ENCODE peak calls at places on chromosomes 5 and 9, in ten cellular contexts. T is PC-3, M is GM12878, J is IMR-90, Y is endothelial cell of umbilical vein, D is SK-N-SH, K is K562, F is MM.1S, Q is H9, I is hepatocyte. C is an unnamed sample.

GRCh38 chr9:130451509-130452388 is 7.0 kb downstream of the ASS1 start:
- DNase-seq in T (peak), M (no peak), J (peak), Y (peak), D (peak), K (peak), F (no peak), Q (peak), I (peak), C (peak)

GRCh38 chr5:57878301-57878722 is 395.7 kb upstream of the ACTBL2 start:
- DNase-seq in T (no peak), M (no peak), J (no peak), Y (no peak), D (no peak), K (no peak), F (no peak), Q (no peak), I (no peak), C (no peak)

GRCh38 chr9:24832307-24832706 is 286.6 kb upstream of the IZUMO3 start:
- DNase-seq in T (peak), M (no peak), J (no peak), Y (no peak), D (peak), K (no peak), F (peak), Q (no peak), I (peak), C (peak)

GRCh38 chr9:93667006-93667405 is 90.6 kb downstream of the PHF2 start:
- DNase-seq in T (no peak), M (no peak), J (no peak), Y (no peak), D (no peak), K (no peak), F (no peak), Q (peak), I (no peak), C (no peak)

GRCh38 chr9:124480621-124480981 is 26.6 kb downstream of the NR5A1 start:
- DNase-seq in T (peak), M (no peak), J (peak), Y (peak), D (peak), K (peak), F (peak), Q (peak), I (peak), C (peak)

GRCh38 chr9:98248737-98249474 is 6.5 kb downstream of the TBC1D2 start:
- DNase-seq in T (peak), M (no peak), J (peak), Y (peak), D (no peak), K (peak), F (no peak), Q (no peak), I (peak), C (no peak)

GRCh38 chr5:73232266-73233041 is 59.5 kb downstream of the TMEM174 start:
- DNase-seq in T (no peak), M (no peak), J (no peak), Y (no peak), D (peak), K (no peak), F (no peak), Q (peak), I (no peak), C (peak)

GRCh38 chr9:89606049-89606481 is 1.3 kb downstream of the GADD45G start:
- DNase-seq in T (peak), M (no peak), J (peak), Y (peak), D (peak), K (peak), F (peak), Q (peak), I (peak), C (peak)

GRCh38 chr5:117800261-117800660 is 1188.1 kb downstream of the DTWD2 start:
- DNase-seq in T (no peak), M (no peak), J (peak), Y (no peak), D (no peak), K (no peak), F (no peak), Q (no peak), I (peak), C (no peak)

GRCh38 chr5:92704590-92704989 is 876.4 kb downstream of the NR2F1-AS1 start:
- DNase-seq in T (no peak), M (no peak), J (peak), Y (no peak), D (no peak), K (no peak), F (no peak), Q (no peak), I (no peak), C (no peak)

GRCh38 chr5:109876941-109877669 is 187.4 kb downstream of the MAN2A1 start:
- DNase-seq in T (peak), M (no peak), J (peak), Y (no peak), D (no peak), K (no peak), F (no peak), Q (no peak), I (no peak), C (no peak)

GRCh38 chr5:179256229-179257189 is 88.8 kb downstream of the ADAMTS2 start:
- DNase-seq in T (no peak), M (no peak), J (no peak), Y (no peak), D (peak), K (no peak), F (no peak), Q (peak), I (no peak), C (no peak)

GRCh38 chr5:115626444-115626823 is 598 bp upstream of the TMED7 start:
- DNase-seq in T (no peak), M (no peak), J (peak), Y (no peak), D (no peak), K (no peak), F (no peak), Q (no peak), I (no peak), C (no peak)

GRCh38 chr9:131418143-131419028 is 24.5 kb downstream of the PRRC2B start:
- DNase-seq in T (no peak), M (no peak), J (peak), Y (peak), D (no peak), K (no peak), F (no peak), Q (peak), I (peak), C (peak)

GRCh38 chr5:16788957-16789356 is 147.1 kb downstream of the MYO10 start:
- DNase-seq in T (no peak), M (no peak), J (no peak), Y (no peak), D (no peak), K (no peak), F (no peak), Q (no peak), I (no peak), C (no peak)

GRCh38 chr5:126868961-126869451 is 92.1 kb downstream of the LMNB1 start:
- DNase-seq in T (no peak), M (no peak), J (peak), Y (peak), D (peak), K (no peak), F (no peak), Q (peak), I (peak), C (peak)

GRCh38 chr5:89397096-89397495 is 514.1 kb upstream of the MEF2C start:
- DNase-seq in T (peak), M (peak), J (no peak), Y (peak), D (no peak), K (no peak), F (no peak), Q (no peak), I (no peak), C (no peak)

GRCh38 chr5:16596541-16596940 is 20.3 kb downstream of the RETREG1 start:
- DNase-seq in T (no peak), M (no peak), J (peak), Y (no peak), D (no peak), K (no peak), F (no peak), Q (no peak), I (no peak), C (no peak)

GRCh38 chr9:38396371-38396671 is 3.8 kb downstream of the ALDH1B1 start:
- DNase-seq in T (no peak), M (no peak), J (no peak), Y (no peak), D (no peak), K (no peak), F (no peak), Q (no peak), I (no peak), C (no peak)

GRCh38 chr9:121455527-121456239 is 44.0 kb downstream of the GGTA1 start:
- DNase-seq in T (no peak), M (no peak), J (no peak), Y (no peak), D (no peak), K (peak), F (no peak), Q (no peak), I (no peak), C (no peak)

GRCh38 chr5:177469061-177469628 is 4.3 kb downstream of the DBN1 start:
- DNase-seq in T (no peak), M (no peak), J (no peak), Y (no peak), D (peak), K (no peak), F (no peak), Q (peak), I (no peak), C (peak)

GRCh38 chr5:19655587-19655986 is 332.4 kb downstream of the CDH18 start:
- DNase-seq in T (no peak), M (no peak), J (no peak), Y (no peak), D (no peak), K (no peak), F (no peak), Q (no peak), I (no peak), C (no peak)

GRCh38 chr9:32427111-32427873 is 42.8 kb downstream of the ACO1 start:
- DNase-seq in T (peak), M (no peak), J (peak), Y (no peak), D (no peak), K (no peak), F (no peak), Q (no peak), I (peak), C (no peak)

GRCh38 chr9:68643901-68644809 is 60.9 kb upstream of the PIP5K1B start:
- DNase-seq in T (no peak), M (peak), J (no peak), Y (no peak), D (no peak), K (peak), F (no peak), Q (peak), I (no peak), C (peak)

GRCh38 chr9:69768716-69769115 is 8.9 kb upstream of the PTAR1 start:
- DNase-seq in T (no peak), M (no peak), J (peak), Y (no peak), D (no peak), K (no peak), F (no peak), Q (no peak), I (no peak), C (no peak)

GRCh38 chr5:139246394-139246793 is 47.1 kb upstream of the MATR3 start:
- DNase-seq in T (peak), M (no peak), J (peak), Y (peak), D (no peak), K (peak), F (no peak), Q (peak), I (no peak), C (peak)

GRCh38 chr9:130946778-130947617 is 8.0 kb upstream of the FIBCD1 start:
- DNase-seq in T (peak), M (no peak), J (no peak), Y (no peak), D (no peak), K (peak), F (no peak), Q (no peak), I (peak), C (no peak)

GRCh38 chr9:98558575-98558974 is 150.2 kb downstream of the GABBR2 start:
- DNase-seq in T (no peak), M (no peak), J (peak), Y (no peak), D (no peak), K (no peak), F (no peak), Q (no peak), I (no peak), C (no peak)

GRCh38 chr5:13510616-13511015 is 433.9 kb downstream of the DNAH5 start:
- DNase-seq in T (peak), M (no peak), J (peak), Y (no peak), D (no peak), K (no peak), F (no peak), Q (no peak), I (peak), C (no peak)

GRCh38 chr5:172692451-172692850 is 51.4 kb downstream of the NEURL1B start:
- DNase-seq in T (no peak), M (no peak), J (no peak), Y (no peak), D (no peak), K (no peak), F (no peak), Q (no peak), I (no peak), C (no peak)

GRCh38 chr9:20356392-20357206 is 265.7 kb downstream of the MLLT3 start:
- DNase-seq in T (peak), M (peak), J (peak), Y (peak), D (peak), K (no peak), F (peak), Q (peak), I (peak), C (peak)

GRCh38 chr9:77418226-77418625 is 229.9 kb downstream of the GNA14 start:
- DNase-seq in T (no peak), M (no peak), J (no peak), Y (no peak), D (no peak), K (no peak), F (no peak), Q (no peak), I (no peak), C (no peak)

GRCh38 chr5:154740957-154741356 is 14.2 kb upstream of the LARP1 start:
- DNase-seq in T (no peak), M (no peak), J (peak), Y (no peak), D (peak), K (no peak), F (no peak), Q (no peak), I (no peak), C (no peak)

GRCh38 chr5:132436936-132437335 is 53.6 kb downstream of the IRF1 start:
- DNase-seq in T (no peak), M (no peak), J (no peak), Y (no peak), D (no peak), K (no peak), F (no peak), Q (no peak), I (no peak), C (no peak)

GRCh38 chr5:132433141-132433540 is 57.4 kb downstream of the IRF1 start:
- DNase-seq in T (no peak), M (no peak), J (no peak), Y (no peak), D (no peak), K (no peak), F (no peak), Q (no peak), I (no peak), C (no peak)

GRCh38 chr5:132434391-132434790 is 56.2 kb downstream of the IRF1 start:
- DNase-seq in T (no peak), M (no peak), J (peak), Y (no peak), D (no peak), K (no peak), F (no peak), Q (no peak), I (no peak), C (no peak)

GRCh38 chr5:132435891-132436290 is 54.7 kb downstream of the IRF1 start:
- DNase-seq in T (no peak), M (no peak), J (no peak), Y (no peak), D (no peak), K (no peak), F (no peak), Q (no peak), I (no peak), C (no peak)

GRCh38 chr5:132434813-132435286 is 55.7 kb downstream of the IRF1 start:
- DNase-seq in T (no peak), M (no peak), J (no peak), Y (no peak), D (no peak), K (no peak), F (no peak), Q (no peak), I (no peak), C (no peak)
- H3K4me2 ChIP-seq in T (no peak), M (no peak), J (peak), Y (no peak), D (no peak), K (no peak), F (no peak), Q (no peak), I (peak), C (no peak)

GRCh38 chr9:6681957-6682501 is 36.5 kb upstream of the GLDC start:
- DNase-seq in T (no peak), M (no peak), J (no peak), Y (no peak), D (peak), K (no peak), F (no peak), Q (no peak), I (no peak), C (no peak)
- TF ChIP-seq CTCF in T (no peak), M (no peak), J (no peak), Y (no peak), D (no peak), K (no peak), F (no peak), Q (no peak), I (no peak), C (no peak)

GRCh38 chr5:150164640-150165039 is 1.9 kb upstream of the CDX1 start:
- DNase-seq in T (no peak), M (no peak), J (peak), Y (no peak), D (no peak), K (no peak), F (no peak), Q (no peak), I (no peak), C (no peak)

GRCh38 chr5:150164211-150164610 is 2.4 kb upstream of the CDX1 start:
- DNase-seq in T (no peak), M (no peak), J (no peak), Y (no peak), D (no peak), K (no peak), F (no peak), Q (no peak), I (no peak), C (no peak)

GRCh38 chr5:150163035-150163434 is 3.5 kb upstream of the CDX1 start:
- DNase-seq in T (no peak), M (no peak), J (no peak), Y (no peak), D (no peak), K (no peak), F (no peak), Q (no peak), I (no peak), C (no peak)

GRCh38 chr5:150162142-150162513 is 4.5 kb upstream of the CDX1 start:
- DNase-seq in T (no peak), M (no peak), J (no peak), Y (no peak), D (no peak), K (no peak), F (no peak), Q (no peak), I (peak), C (no peak)

DNA sequence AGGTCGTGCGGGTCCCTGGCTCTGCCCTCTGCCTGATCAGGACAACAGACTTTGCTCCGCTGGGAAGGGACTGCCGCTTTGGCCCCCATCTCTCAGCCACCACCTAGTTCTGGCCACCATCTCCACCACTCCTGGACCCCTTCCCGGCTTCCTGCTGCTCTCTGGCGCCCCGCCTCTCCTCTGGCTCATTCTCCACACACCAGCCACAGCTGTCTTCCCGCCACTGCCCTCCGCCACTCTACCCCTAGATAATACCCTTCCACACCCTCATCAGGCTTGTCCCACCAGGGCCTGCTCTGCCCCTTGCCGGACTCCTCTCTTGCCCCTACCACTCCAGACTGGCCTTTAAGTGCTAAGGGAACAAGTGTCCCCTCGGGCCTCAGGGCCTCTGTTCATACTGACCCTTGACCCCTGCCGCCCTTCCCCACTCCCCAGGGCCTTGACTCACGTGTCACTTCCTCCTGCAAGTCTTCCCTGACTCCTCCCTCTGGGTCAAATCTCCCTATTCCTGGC is 3.0 kb upstream of the CDX1 start:
- DNase-seq in T (no peak), M (no peak), J (no peak), Y (no peak), D (no peak), K (peak), F (no peak), Q (peak), I (no peak), C (peak)
- H3K4me2 ChIP-seq in T (no peak), M (no peak), J (no peak), Y (no peak), D (no peak), K (no peak), F (no peak), Q (no peak), I (no peak), C (no peak)

GRCh38 chr9:86040281-86041155 is 58.8 kb downstream of the GOLM1 start:
- DNase-seq in T (no peak), M (no peak), J (no peak), Y (no peak), D (no peak), K (no peak), F (no peak), Q (no peak), I (no peak), C (no peak)

GRCh38 chr9:86035827-86036440 is 63.4 kb downstream of the GOLM1 start:
- DNase-seq in T (no peak), M (no peak), J (no peak), Y (no peak), D (no peak), K (no peak), F (no peak), Q (no peak), I (no peak), C (no peak)

GRCh38 chr9:86036555-86036954 is 62.8 kb downstream of the GOLM1 start:
- DNase-seq in T (no peak), M (no peak), J (no peak), Y (no peak), D (no peak), K (no peak), F (no peak), Q (no peak), I (no peak), C (no peak)

DNA sequence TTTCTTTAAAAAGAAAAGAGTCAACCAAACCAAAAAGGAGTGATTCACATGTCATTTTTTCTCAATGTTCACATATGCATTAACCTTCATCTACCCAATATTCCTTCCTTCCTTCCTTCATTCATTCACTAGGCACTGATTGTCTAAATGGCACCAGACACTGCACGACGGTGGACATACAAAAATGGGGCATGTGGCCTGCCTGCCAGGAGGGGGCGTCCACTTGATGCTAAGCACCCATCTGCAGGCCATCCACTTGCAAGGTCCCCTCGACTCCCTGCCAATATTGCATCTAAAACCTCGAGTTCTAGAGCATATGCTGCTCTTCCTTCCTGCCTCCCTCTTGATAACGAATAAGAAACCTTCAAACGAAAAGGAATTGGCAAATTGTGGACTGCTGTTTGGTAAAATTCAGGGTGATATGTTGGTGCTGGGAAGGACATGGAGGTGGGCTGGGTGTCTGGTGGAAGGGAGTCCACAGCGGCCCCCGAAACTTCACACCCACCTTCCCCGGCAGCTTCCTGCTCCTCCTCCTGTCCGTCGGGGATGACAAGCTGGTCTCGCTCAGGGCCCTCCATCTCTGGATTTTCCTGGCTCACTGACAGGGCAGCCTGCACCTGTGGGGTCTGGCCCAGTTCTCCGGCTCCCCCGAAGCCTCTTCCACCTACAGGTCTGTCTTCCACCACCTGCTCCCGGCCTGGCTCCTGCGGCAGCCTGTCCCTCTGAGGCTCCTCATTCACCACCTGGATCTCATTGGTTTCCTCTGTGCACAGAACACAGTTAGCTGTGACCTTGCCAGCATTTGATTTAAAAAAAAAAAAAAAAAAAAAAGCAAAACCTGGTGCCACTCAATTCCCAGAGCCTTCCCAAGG is 64.3 kb downstream of the GOLM1 start:
- DNase-seq in T (peak), M (no peak), J (peak), Y (peak), D (peak), K (peak), F (peak), Q (peak), I (peak), C (peak)
- TF ChIP-seq CTCF in T (peak), M (peak), J (peak), Y (peak), D (peak), K (peak), F (peak), Q (peak), I (peak), C (peak)

C was measured in GM23338.